ENCODE peak calls at places on chromosomes 3 and 15, in nine cellular contexts. J is spleen, B is adrenal gland, M is ovary, Y is body of pancreas, S is IMR-90, K is heart left ventricle, C is sigmoid colon, X is A549. T is an unnamed sample.

GRCh38 chr15:58046467-58046866 is 19.0 kb downstream of the ALDH1A2 start:
- DNase-seq in J (no peak), B (no peak), M (no peak), Y (no peak), S (no peak), K (no peak), C (no peak), X (no peak), T (no peak)

GRCh38 chr15:67319968-67320367 is 65.4 kb downstream of the IQCH start:
- DNase-seq in J (no peak), B (no peak), M (no peak), Y (no peak), S (no peak), K (no peak), C (no peak), X (no peak), T (no peak)

GRCh38 chr3:24583004-24583403 is 88.4 kb upstream of the THRB start:
- DNase-seq in J (no peak), B (no peak), M (no peak), Y (no peak), S (no peak), K (no peak), C (no peak), X (peak), T (no peak)

GRCh38 chr3:127674793-127675189 is 2.0 kb downstream of the ABTB1 start:
- DNase-seq in J (peak), B (peak), M (no peak), Y (peak), S (no peak), K (peak), C (peak), X (no peak), T (peak)

GRCh38 chr15:59013246-59013645 is 25.8 kb downstream of the RNF111 start:
- DNase-seq in J (no peak), B (no peak), M (no peak), Y (no peak), S (peak), K (no peak), C (no peak), X (no peak), T (no peak)

GRCh38 chr15:98727115-98728040 is 79.0 kb downstream of the IGF1R start:
- DNase-seq in J (no peak), B (peak), M (peak), Y (peak), S (peak), K (peak), C (peak), X (peak), T (peak)

GRCh38 chr3:169668081-169668956 is 4.8 kb upstream of the MECOM start:
- DNase-seq in J (peak), B (no peak), M (no peak), Y (peak), S (peak), K (peak), C (no peak), X (peak), T (no peak)

GRCh38 chr3:162236949-162237348 is 740.3 kb downstream of the OTOL1 start:
- DNase-seq in J (no peak), B (no peak), M (no peak), Y (no peak), S (no peak), K (no peak), C (no peak), X (no peak), T (no peak)

GRCh38 chr3:171028779-171029232 is 2.3 kb upstream of the SLC2A2 start:
- DNase-seq in J (no peak), B (no peak), M (no peak), Y (no peak), S (peak), K (no peak), C (no peak), X (no peak), T (no peak)

GRCh38 chr3:171023566-171023965 is 3.0 kb downstream of the SLC2A2 start:
- DNase-seq in J (no peak), B (no peak), M (no peak), Y (no peak), S (no peak), K (no peak), C (no peak), X (no peak), T (no peak)

GRCh38 chr3:171026584-171027293 is at the start of gene SLC2A2:
- DNase-seq in J (no peak), B (no peak), M (no peak), Y (no peak), S (no peak), K (no peak), C (no peak), X (no peak), T (no peak)

GRCh38 chr3:171028025-171028778 is 1.7 kb upstream of the SLC2A2 start:
- DNase-seq in J (no peak), B (no peak), M (peak), Y (peak), S (peak), K (peak), C (peak), X (no peak), T (no peak)
- TF ChIP-seq POLR2A in J (no peak), B (no peak), M (no peak), Y (no peak), S (no peak), K (no peak), C (no peak), X (no peak), T (no peak)

GRCh38 chr15:25859838-25860645 is 3.1 kb downstream of the ATP10A start:
- DNase-seq in J (no peak), B (peak), M (no peak), Y (no peak), S (no peak), K (no peak), C (peak), X (no peak), T (no peak)
- H3K4me3 ChIP-seq in J (no peak), B (no peak), M (no peak), Y (no peak), S (no peak), K (peak), C (no peak), X (no peak), T (no peak)

DNA sequence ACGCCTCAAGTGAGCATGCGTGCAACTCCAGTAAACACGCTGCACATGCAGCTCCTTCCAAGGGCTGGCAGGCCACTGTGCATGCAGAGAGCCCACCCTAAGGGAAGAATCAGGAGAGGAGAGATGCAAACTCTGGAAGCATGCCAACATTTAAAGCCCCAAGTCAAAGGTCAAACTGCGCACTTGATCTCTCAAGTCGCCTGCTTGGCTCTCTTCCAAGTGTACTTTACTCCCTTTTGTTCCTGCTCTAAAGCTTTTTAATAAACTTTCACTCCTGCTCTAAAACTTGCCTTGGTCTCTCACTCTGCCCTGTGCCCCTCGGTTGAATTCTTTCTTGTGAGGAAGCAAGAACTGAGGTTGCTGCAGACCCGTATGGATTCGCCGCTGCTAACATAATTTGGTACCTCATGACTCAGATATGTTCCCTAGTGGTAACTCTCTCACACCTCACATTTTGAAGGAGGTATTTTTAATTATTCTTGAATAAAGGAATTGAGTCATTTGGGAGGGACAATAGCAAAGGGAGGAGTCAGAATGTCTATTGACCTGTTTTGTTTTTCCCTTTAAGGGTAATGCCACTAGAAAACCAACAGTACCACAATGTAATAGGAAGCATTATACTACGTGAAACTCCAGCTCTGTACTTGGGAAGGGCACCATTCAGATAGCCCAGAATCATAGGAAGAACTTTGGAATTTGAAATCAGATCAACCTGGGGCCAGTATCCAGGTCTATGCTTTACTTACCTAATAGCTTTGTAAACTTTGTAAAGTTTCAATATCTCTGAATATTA is 19.6 kb upstream of the DGKG start:
- DNase-seq in J (no peak), B (no peak), M (no peak), Y (no peak), S (no peak), K (no peak), C (no peak), X (no peak), T (no peak)
- TF ChIP-seq CTCF in J (no peak), B (no peak), M (no peak), Y (no peak), S (no peak), K (no peak), C (no peak), X (no peak), T (no peak)

DNA sequence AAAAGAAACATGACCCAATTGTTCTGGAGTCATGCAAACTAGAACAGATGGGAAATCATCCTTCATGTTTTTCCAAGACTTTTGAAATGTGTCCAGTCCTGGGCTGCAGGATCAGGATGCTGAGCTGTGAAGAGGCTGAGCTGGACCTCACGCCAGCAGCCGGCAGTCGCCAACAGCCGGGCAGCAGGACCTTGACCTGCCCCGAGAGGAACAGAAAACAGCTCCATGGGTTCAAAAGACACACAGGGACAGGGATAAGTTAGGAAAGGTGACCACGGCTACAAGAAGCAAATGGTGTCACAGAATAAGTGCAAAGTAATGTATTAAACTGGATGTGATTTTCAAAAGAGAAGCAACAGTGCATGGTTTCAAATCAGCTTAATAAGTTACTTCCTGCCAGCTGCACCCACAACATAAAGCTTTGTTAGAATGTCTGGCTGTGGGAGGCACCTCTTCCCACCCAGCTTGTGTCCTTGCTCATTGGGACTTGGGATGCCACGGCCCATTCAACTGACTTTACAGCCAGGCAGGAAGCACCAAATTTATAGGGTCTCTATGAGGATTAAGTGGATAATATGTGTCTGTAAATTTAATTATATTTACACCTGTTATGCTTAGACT is 266.4 kb downstream of the GABRG3 start:
- DNase-seq in J (no peak), B (no peak), M (no peak), Y (no peak), S (no peak), K (no peak), C (no peak), X (no peak), T (peak)
- TF ChIP-seq POLR2A in J (no peak), B (no peak), M (no peak), Y (no peak), S (no peak), K (no peak), C (no peak), X (no peak), T (no peak)